ENCODE peak calls at places on chromosomes 6 and 20, in eight cellular contexts. One of them, this sample, is unnamed.

GRCh38 chr6:152721956-152722355 is 24.3 kb downstream of the MYCT1 start:
- DNase-seq in progenitor cell of endocrine pancreas: no peak
- DNase-seq in endothelial cell: no peak
- DNase-seq in AG04450: no peak
- DNase-seq in AG09319: no peak
- DNase-seq in GM10248: no peak
- DNase-seq in left ventricle myocardium inferior: no peak
- DNase-seq in tibial artery: no peak
- DNase-seq in this sample: no peak

GRCh38 chr6:30915591-30915946 is 1.5 kb downstream of the VARS2 start:
- DNase-seq in progenitor cell of endocrine pancreas: no peak
- DNase-seq in endothelial cell: peak
- DNase-seq in AG04450: peak
- DNase-seq in AG09319: peak
- DNase-seq in GM10248: peak
- DNase-seq in left ventricle myocardium inferior: no peak
- DNase-seq in tibial artery: no peak
- DNase-seq in this sample: peak

GRCh38 chr6:52306972-52307849 is 22.7 kb upstream of the MCM3 start:
- DNase-seq in progenitor cell of endocrine pancreas: no peak
- DNase-seq in endothelial cell: no peak
- DNase-seq in AG04450: no peak
- DNase-seq in AG09319: no peak
- DNase-seq in GM10248: no peak
- DNase-seq in left ventricle myocardium inferior: peak
- DNase-seq in tibial artery: no peak
- DNase-seq in this sample: no peak

GRCh38 chr20:41479113-41479512 is 112.5 kb upstream of the EMILIN3 start:
- DNase-seq in progenitor cell of endocrine pancreas: no peak
- DNase-seq in endothelial cell: no peak
- DNase-seq in AG04450: no peak
- DNase-seq in AG09319: no peak
- DNase-seq in GM10248: no peak
- DNase-seq in left ventricle myocardium inferior: no peak
- DNase-seq in tibial artery: no peak
- DNase-seq in this sample: no peak

GRCh38 chr20:12012241-12013222 is 94.8 kb downstream of the BTBD3 start:
- DNase-seq in progenitor cell of endocrine pancreas: no peak
- DNase-seq in endothelial cell: peak
- DNase-seq in AG04450: peak
- DNase-seq in AG09319: no peak
- DNase-seq in GM10248: peak
- DNase-seq in left ventricle myocardium inferior: no peak
- DNase-seq in tibial artery: no peak
- DNase-seq in this sample: peak

GRCh38 chr6:34696189-34696738 is 303 bp downstream of the ILRUN start:
- DNase-seq in progenitor cell of endocrine pancreas: peak
- DNase-seq in endothelial cell: peak
- DNase-seq in AG04450: no peak
- DNase-seq in AG09319: no peak
- DNase-seq in GM10248: no peak
- DNase-seq in left ventricle myocardium inferior: peak
- DNase-seq in tibial artery: peak
- DNase-seq in this sample: peak

GRCh38 chr6:158667360-158667981 is 17.6 kb downstream of the SYTL3 start:
- DNase-seq in progenitor cell of endocrine pancreas: no peak
- DNase-seq in endothelial cell: no peak
- DNase-seq in AG04450: no peak
- DNase-seq in AG09319: no peak
- DNase-seq in GM10248: no peak
- DNase-seq in left ventricle myocardium inferior: no peak
- DNase-seq in tibial artery: no peak
- DNase-seq in this sample: no peak

GRCh38 chr6:107653183-107653580 is 163.3 kb downstream of the SOBP start:
- DNase-seq in progenitor cell of endocrine pancreas: no peak
- DNase-seq in endothelial cell: no peak
- DNase-seq in AG04450: no peak
- DNase-seq in AG09319: no peak
- DNase-seq in GM10248: no peak
- DNase-seq in left ventricle myocardium inferior: peak
- DNase-seq in tibial artery: no peak
- DNase-seq in this sample: no peak

GRCh38 chr6:133244502-133244901 is 3.3 kb downstream of the EYA4 start:
- DNase-seq in progenitor cell of endocrine pancreas: no peak
- DNase-seq in endothelial cell: no peak
- DNase-seq in AG04450: no peak
- DNase-seq in AG09319: no peak
- DNase-seq in GM10248: no peak
- DNase-seq in left ventricle myocardium inferior: no peak
- DNase-seq in tibial artery: no peak
- DNase-seq in this sample: no peak

GRCh38 chr6:6386010-6386409 is 65.5 kb upstream of the F13A1 start:
- DNase-seq in progenitor cell of endocrine pancreas: no peak
- DNase-seq in endothelial cell: peak
- DNase-seq in AG04450: no peak
- DNase-seq in AG09319: no peak
- DNase-seq in GM10248: no peak
- DNase-seq in left ventricle myocardium inferior: no peak
- DNase-seq in tibial artery: no peak
- DNase-seq in this sample: no peak

GRCh38 chr6:136508701-136509387 is 41.4 kb downstream of the MAP7 start:
- DNase-seq in progenitor cell of endocrine pancreas: no peak
- DNase-seq in endothelial cell: no peak
- DNase-seq in AG04450: no peak
- DNase-seq in AG09319: no peak
- DNase-seq in GM10248: no peak
- DNase-seq in left ventricle myocardium inferior: no peak
- DNase-seq in tibial artery: no peak
- DNase-seq in this sample: no peak

GRCh38 chr20:18488301-18488700 is 8.7 kb downstream of the RBBP9 start:
- DNase-seq in progenitor cell of endocrine pancreas: no peak
- DNase-seq in endothelial cell: no peak
- DNase-seq in AG04450: no peak
- DNase-seq in AG09319: no peak
- DNase-seq in GM10248: no peak
- DNase-seq in left ventricle myocardium inferior: no peak
- DNase-seq in tibial artery: no peak
- DNase-seq in this sample: no peak

GRCh38 chr20:57809661-57810172 is 99.9 kb upstream of the PMEPA1 start:
- DNase-seq in progenitor cell of endocrine pancreas: no peak
- DNase-seq in endothelial cell: no peak
- DNase-seq in AG04450: no peak
- DNase-seq in AG09319: no peak
- DNase-seq in GM10248: no peak
- DNase-seq in left ventricle myocardium inferior: peak
- DNase-seq in tibial artery: peak
- DNase-seq in this sample: no peak

GRCh38 chr6:104173680-104174079 is 686.0 kb downstream of the HACE1 start:
- DNase-seq in progenitor cell of endocrine pancreas: no peak
- DNase-seq in endothelial cell: no peak
- DNase-seq in AG04450: no peak
- DNase-seq in AG09319: no peak
- DNase-seq in GM10248: no peak
- DNase-seq in left ventricle myocardium inferior: no peak
- DNase-seq in tibial artery: no peak
- DNase-seq in this sample: no peak

GRCh38 chr6:168877821-168878282 is 375.8 kb downstream of the THBS2 start:
- DNase-seq in progenitor cell of endocrine pancreas: no peak
- DNase-seq in endothelial cell: no peak
- DNase-seq in AG04450: no peak
- DNase-seq in AG09319: no peak
- DNase-seq in GM10248: no peak
- DNase-seq in left ventricle myocardium inferior: no peak
- DNase-seq in tibial artery: peak
- DNase-seq in this sample: no peak

GRCh38 chr6:134172020-134172766 is 119.8 kb upstream of the SLC2A12 start:
- DNase-seq in progenitor cell of endocrine pancreas: no peak
- DNase-seq in endothelial cell: no peak
- DNase-seq in AG04450: no peak
- DNase-seq in AG09319: no peak
- DNase-seq in GM10248: no peak
- DNase-seq in left ventricle myocardium inferior: no peak
- DNase-seq in tibial artery: no peak
- DNase-seq in this sample: no peak

GRCh38 chr6:41187924-41188886 is 12.7 kb downstream of the TREML2 start:
- DNase-seq in progenitor cell of endocrine pancreas: no peak
- DNase-seq in endothelial cell: no peak
- DNase-seq in AG04450: no peak
- DNase-seq in AG09319: no peak
- DNase-seq in GM10248: no peak
- DNase-seq in left ventricle myocardium inferior: no peak
- DNase-seq in tibial artery: no peak
- DNase-seq in this sample: no peak

GRCh38 chr20:56519551-56519950 is 5.0 kb upstream of the FAM209A start:
- DNase-seq in progenitor cell of endocrine pancreas: no peak
- DNase-seq in endothelial cell: no peak
- DNase-seq in AG04450: no peak
- DNase-seq in AG09319: no peak
- DNase-seq in GM10248: no peak
- DNase-seq in left ventricle myocardium inferior: no peak
- DNase-seq in tibial artery: peak
- DNase-seq in this sample: no peak

GRCh38 chr20:982754-983153 is 19.4 kb downstream of the RSPO4 start:
- DNase-seq in progenitor cell of endocrine pancreas: no peak
- DNase-seq in endothelial cell: no peak
- DNase-seq in AG04450: no peak
- DNase-seq in AG09319: no peak
- DNase-seq in GM10248: no peak
- DNase-seq in left ventricle myocardium inferior: no peak
- DNase-seq in tibial artery: no peak
- DNase-seq in this sample: no peak

GRCh38 chr6:151962246-151962846 is 154.9 kb downstream of the ESR1 start:
- DNase-seq in progenitor cell of endocrine pancreas: no peak
- DNase-seq in endothelial cell: no peak
- DNase-seq in AG04450: no peak
- DNase-seq in AG09319: no peak
- DNase-seq in GM10248: no peak
- DNase-seq in left ventricle myocardium inferior: no peak
- DNase-seq in tibial artery: no peak
- DNase-seq in this sample: no peak

GRCh38 chr20:57671662-57672061 is 38.2 kb downstream of the PMEPA1 start:
- DNase-seq in progenitor cell of endocrine pancreas: no peak
- DNase-seq in endothelial cell: no peak
- DNase-seq in AG04450: no peak
- DNase-seq in AG09319: no peak
- DNase-seq in GM10248: no peak
- DNase-seq in left ventricle myocardium inferior: no peak
- DNase-seq in tibial artery: no peak
- DNase-seq in this sample: no peak

GRCh38 chr6:97947841-97948240 is 664.8 kb upstream of the MMS22L start:
- DNase-seq in progenitor cell of endocrine pancreas: no peak
- DNase-seq in endothelial cell: no peak
- DNase-seq in AG04450: no peak
- DNase-seq in AG09319: no peak
- DNase-seq in GM10248: no peak
- DNase-seq in left ventricle myocardium inferior: no peak
- DNase-seq in tibial artery: no peak
- DNase-seq in this sample: no peak

GRCh38 chr6:4351857-4352669 is 216.7 kb upstream of the ECI2 start:
- DNase-seq in progenitor cell of endocrine pancreas: no peak
- DNase-seq in endothelial cell: no peak
- DNase-seq in AG04450: peak
- DNase-seq in AG09319: peak
- DNase-seq in GM10248: no peak
- DNase-seq in left ventricle myocardium inferior: peak
- DNase-seq in tibial artery: peak
- DNase-seq in this sample: no peak
- TF ChIP-seq CTCF in progenitor cell of endocrine pancreas: no peak
- TF ChIP-seq CTCF in endothelial cell: no peak
- TF ChIP-seq CTCF in AG04450: no peak
- TF ChIP-seq CTCF in AG09319: no peak
- TF ChIP-seq CTCF in GM10248: no peak
- TF ChIP-seq CTCF in left ventricle myocardium inferior: no peak
- TF ChIP-seq CTCF in tibial artery: no peak
- TF ChIP-seq CTCF in this sample: no peak

DNA sequence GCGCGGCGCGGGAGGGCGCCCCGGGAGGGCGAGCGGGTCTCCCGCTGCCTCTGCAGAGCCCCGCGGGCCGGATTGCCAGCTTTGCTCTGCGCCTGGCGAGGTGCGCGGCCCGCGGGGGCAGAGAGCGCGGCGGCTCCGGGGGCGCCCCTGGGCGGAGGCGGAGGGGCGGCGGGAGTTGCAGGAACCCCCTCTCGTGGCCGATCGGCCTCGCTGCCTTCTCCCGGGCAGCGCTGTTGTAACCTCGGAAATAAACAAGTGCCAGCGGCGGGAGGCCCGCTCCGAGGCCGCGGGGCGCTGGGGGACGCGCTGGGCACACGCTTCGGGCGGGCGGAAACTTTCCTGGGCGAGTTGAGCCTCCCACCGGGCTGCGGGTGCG is 1.2 kb downstream of the CDH4 start:
- DNase-seq in progenitor cell of endocrine pancreas: peak
- DNase-seq in endothelial cell: peak
- DNase-seq in AG04450: no peak
- DNase-seq in AG09319: no peak
- DNase-seq in GM10248: no peak
- DNase-seq in left ventricle myocardium inferior: no peak
- DNase-seq in tibial artery: no peak
- DNase-seq in this sample: no peak
- TF ChIP-seq CTCF in progenitor cell of endocrine pancreas: peak
- TF ChIP-seq CTCF in endothelial cell: peak
- TF ChIP-seq CTCF in AG04450: peak
- TF ChIP-seq CTCF in AG09319: peak
- TF ChIP-seq CTCF in GM10248: no peak
- TF ChIP-seq CTCF in left ventricle myocardium inferior: peak
- TF ChIP-seq CTCF in tibial artery: no peak
- TF ChIP-seq CTCF in this sample: no peak

GRCh38 chr6:145490068-145490467 is 245.3 kb downstream of the EPM2A start:
- DNase-seq in progenitor cell of endocrine pancreas: no peak
- DNase-seq in endothelial cell: no peak
- DNase-seq in AG04450: no peak
- DNase-seq in AG09319: no peak
- DNase-seq in GM10248: no peak
- DNase-seq in left ventricle myocardium inferior: no peak
- DNase-seq in tibial artery: no peak
- DNase-seq in this sample: no peak

GRCh38 chr6:145497006-145497405 is 238.3 kb downstream of the EPM2A start:
- DNase-seq in progenitor cell of endocrine pancreas: no peak
- DNase-seq in endothelial cell: no peak
- DNase-seq in AG04450: no peak
- DNase-seq in AG09319: no peak
- DNase-seq in GM10248: no peak
- DNase-seq in left ventricle myocardium inferior: no peak
- DNase-seq in tibial artery: no peak
- DNase-seq in this sample: no peak

GRCh38 chr6:145486306-145486705 is 249.0 kb downstream of the EPM2A start:
- DNase-seq in progenitor cell of endocrine pancreas: no peak
- DNase-seq in endothelial cell: no peak
- DNase-seq in AG04450: no peak
- DNase-seq in AG09319: no peak
- DNase-seq in GM10248: no peak
- DNase-seq in left ventricle myocardium inferior: no peak
- DNase-seq in tibial artery: no peak
- DNase-seq in this sample: no peak

GRCh38 chr6:145491126-145491525 is 244.2 kb downstream of the EPM2A start:
- DNase-seq in progenitor cell of endocrine pancreas: no peak
- DNase-seq in endothelial cell: no peak
- DNase-seq in AG04450: no peak
- DNase-seq in AG09319: no peak
- DNase-seq in GM10248: no peak
- DNase-seq in left ventricle myocardium inferior: no peak
- DNase-seq in tibial artery: peak
- DNase-seq in this sample: no peak
- TF ChIP-seq CTCF in progenitor cell of endocrine pancreas: no peak
- TF ChIP-seq CTCF in endothelial cell: no peak
- TF ChIP-seq CTCF in AG04450: no peak
- TF ChIP-seq CTCF in AG09319: no peak
- TF ChIP-seq CTCF in GM10248: no peak
- TF ChIP-seq CTCF in left ventricle myocardium inferior: no peak
- TF ChIP-seq CTCF in tibial artery: no peak
- TF ChIP-seq CTCF in this sample: no peak

GRCh38 chr6:13351271-13351670 is 22.9 kb upstream of the TBC1D7 start:
- DNase-seq in progenitor cell of endocrine pancreas: no peak
- DNase-seq in endothelial cell: no peak
- DNase-seq in AG04450: no peak
- DNase-seq in AG09319: no peak
- DNase-seq in GM10248: no peak
- DNase-seq in left ventricle myocardium inferior: no peak
- DNase-seq in tibial artery: no peak
- DNase-seq in this sample: no peak
- TF ChIP-seq CTCF in progenitor cell of endocrine pancreas: no peak
- TF ChIP-seq CTCF in endothelial cell: no peak
- TF ChIP-seq CTCF in AG04450: no peak
- TF ChIP-seq CTCF in AG09319: no peak
- TF ChIP-seq CTCF in GM10248: no peak
- TF ChIP-seq CTCF in left ventricle myocardium inferior: no peak
- TF ChIP-seq CTCF in tibial artery: no peak
- TF ChIP-seq CTCF in this sample: no peak

This sample was measured in GM13976.